ENCODE peak calls at places on chromosome 9, in seven cellular contexts. K is omental fat pad, Y is H7, L is hypothalamus, I is body of pancreas, A is kidney glomerular epithelial cell, C is left cardiac atrium. B is an unnamed sample.

GRCh38 chr9:97598461-97599288 is 34.5 kb downstream of the TSTD2 start:
- DNase-seq in K (peak), Y (peak), L (peak), I (peak), A (peak), C (peak), B (peak)

GRCh38 chr9:1005043-1005667 is 28.7 kb downstream of the DMRT3 start:
- DNase-seq in K (no peak), Y (peak), L (no peak), I (peak), A (peak), C (no peak), B (peak)

GRCh38 chr9:91734371-91734981 is 215.6 kb downstream of the ROR2 start:
- DNase-seq in K (peak), Y (peak), L (no peak), I (peak), A (no peak), C (peak), B (no peak)

GRCh38 chr9:93654351-93654961 is 78.1 kb downstream of the PHF2 start:
- DNase-seq in K (no peak), Y (no peak), L (no peak), I (no peak), A (no peak), C (no peak), B (no peak)

GRCh38 chr9:96420468-96421219 is 2.5 kb upstream of the ZNF367 start:
- DNase-seq in K (no peak), Y (peak), L (no peak), I (peak), A (peak), C (no peak), B (peak)

GRCh38 chr9:18424132-18424531 is 49.8 kb upstream of the ADAMTSL1 start:
- DNase-seq in K (no peak), Y (no peak), L (no peak), I (no peak), A (no peak), C (no peak), B (no peak)

GRCh38 chr9:89317282-89317681 is 1.0 kb upstream of the SECISBP2 start:
- DNase-seq in K (no peak), Y (no peak), L (no peak), I (no peak), A (no peak), C (no peak), B (no peak)

GRCh38 chr9:113352411-113352810 is 3.1 kb downstream of the BSPRY start:
- DNase-seq in K (no peak), Y (no peak), L (no peak), I (no peak), A (no peak), C (no peak), B (no peak)

GRCh38 chr9:15965246-15965745 is 412.5 kb downstream of the CCDC171 start:
- DNase-seq in K (no peak), Y (no peak), L (no peak), I (no peak), A (no peak), C (no peak), B (no peak)

GRCh38 chr9:86230858-86231257 is 28.6 kb downstream of the C9orf153 start:
- DNase-seq in K (no peak), Y (no peak), L (no peak), I (no peak), A (no peak), C (no peak), B (no peak)

GRCh38 chr9:126957687-126958053 is 43.1 kb downstream of the RALGPS1 start:
- DNase-seq in K (no peak), Y (no peak), L (no peak), I (no peak), A (peak), C (no peak), B (no peak)

GRCh38 chr9:71719585-71719984 is 48.7 kb downstream of the CEMIP2 start:
- DNase-seq in K (no peak), Y (no peak), L (no peak), I (peak), A (no peak), C (no peak), B (no peak)

GRCh38 chr9:38338359-38339014 is 54.0 kb upstream of the ALDH1B1 start:
- DNase-seq in K (no peak), Y (no peak), L (no peak), I (peak), A (no peak), C (no peak), B (no peak)

GRCh38 chr9:136754059-136754572 is 3.9 kb downstream of the LCN8 start:
- DNase-seq in K (no peak), Y (peak), L (no peak), I (no peak), A (no peak), C (no peak), B (no peak)

GRCh38 chr9:124448019-124448418 is 2.2 kb upstream of the ADGRD2 start:
- DNase-seq in K (no peak), Y (no peak), L (no peak), I (peak), A (no peak), C (peak), B (no peak)

GRCh38 chr9:83596899-83597504 is 25.9 kb upstream of the IDNK start:
- DNase-seq in K (peak), Y (peak), L (no peak), I (peak), A (peak), C (no peak), B (peak)

GRCh38 chr9:38445154-38446043 is 21.1 kb upstream of the IGFBPL1 start:
- DNase-seq in K (no peak), Y (no peak), L (no peak), I (no peak), A (no peak), C (no peak), B (no peak)

GRCh38 chr9:136050706-136051567 is 44.2 kb downstream of the NACC2 start:
- DNase-seq in K (no peak), Y (peak), L (no peak), I (no peak), A (peak), C (no peak), B (peak)

GRCh38 chr9:84990416-84990815 is 320.9 kb downstream of the NTRK2 start:
- DNase-seq in K (no peak), Y (no peak), L (peak), I (no peak), A (no peak), C (no peak), B (peak)

GRCh38 chr9:2872307-2872940 is 28.5 kb upstream of the PUM3 start:
- DNase-seq in K (no peak), Y (peak), L (no peak), I (peak), A (peak), C (no peak), B (no peak)

GRCh38 chr9:130531670-130532069 is 47.7 kb upstream of the FUBP3 start:
- DNase-seq in K (no peak), Y (no peak), L (no peak), I (no peak), A (no peak), C (no peak), B (no peak)

GRCh38 chr9:133731876-133732321 is 6.3 kb downstream of the SARDH start:
- DNase-seq in K (peak), Y (peak), L (no peak), I (peak), A (no peak), C (peak), B (no peak)

GRCh38 chr9:125317704-125318103 is 56.1 kb downstream of the GAPVD1 start:
- DNase-seq in K (no peak), Y (no peak), L (no peak), I (no peak), A (no peak), C (no peak), B (no peak)

GRCh38 chr9:129143031-129143441 is 31.8 kb downstream of the PTPA start:
- DNase-seq in K (no peak), Y (peak), L (peak), I (peak), A (peak), C (peak), B (peak)

GRCh38 chr9:4242239-4242638 is 57.6 kb downstream of the GLIS3 start:
- DNase-seq in K (no peak), Y (no peak), L (no peak), I (no peak), A (no peak), C (no peak), B (no peak)

GRCh38 chr9:126682928-126683697 is 69.4 kb downstream of the LMX1B start:
- DNase-seq in K (no peak), Y (peak), L (no peak), I (no peak), A (no peak), C (no peak), B (no peak)

GRCh38 chr9:1320041-1320440 is 269.9 kb downstream of the DMRT2 start:
- DNase-seq in K (no peak), Y (no peak), L (no peak), I (no peak), A (no peak), C (no peak), B (no peak)